ENCODE peak calls at places on chromosomes 11 and 22, in seven cellular contexts. O is stimulated activated CD8-positive, alpha-beta memory T cell treated with anti-CD3 and anti-CD28 coated beads, Interleukin-7, amount 100 ng/mL, for 1 hour; W is GM10248; A is LoVo; S is cardiac muscle cell; M is Calu3; L is PC-3. N is an unnamed sample.

GRCh38 chr22:32219030-32219429 is 14.2 kb upstream of the RFPL2 start:
- DNase-seq in O (no peak), W (no peak), A (no peak), S (no peak), M (no peak), L (no peak), N (no peak)

GRCh38 chr11:112977620-112978212 is 16.5 kb downstream of the NCAM1 start:
- DNase-seq in O (no peak), W (no peak), A (no peak), S (peak; percentile 92), M (no peak), L (no peak), N (peak; percentile 47)

GRCh38 chr11:71240865-71241691 is 11.3 kb downstream of the SHANK2 start:
- DNase-seq in O (no peak), W (no peak), A (no peak), S (peak; percentile 95), M (peak; percentile 71), L (no peak), N (peak; percentile 78)

GRCh38 chr11:126465573-126466287 is 110.2 kb downstream of the ST3GAL4 start:
- DNase-seq in O (no peak), W (no peak), A (no peak), S (no peak), M (no peak), L (no peak), N (no peak)

GRCh38 chr11:29530961-29531360 is 485.9 kb downstream of the KCNA4 start:
- DNase-seq in O (no peak), W (no peak), A (no peak), S (no peak), M (no peak), L (no peak), N (no peak)

GRCh38 chr11:16117989-16118810 is 238.1 kb downstream of the SOX6 start:
- DNase-seq in O (no peak), W (no peak), A (no peak), S (no peak), M (no peak), L (no peak), N (no peak)

GRCh38 chr11:83238111-83238510 is 44.6 kb downstream of the ANKRD42 start:
- DNase-seq in O (no peak), W (no peak), A (no peak), S (no peak), M (no peak), L (peak; percentile 25), N (no peak)

GRCh38 chr22:49996532-49997220 is 15.9 kb downstream of the IL17REL start:
- DNase-seq in O (no peak), W (peak; percentile 17), A (no peak), S (no peak), M (no peak), L (no peak), N (no peak)

GRCh38 chr11:47983464-47984397 is 3.4 kb downstream of the PTPRJ start:
- DNase-seq in O (no peak), W (no peak), A (no peak), S (peak; percentile 59), M (no peak), L (peak; percentile 67), N (peak; percentile 55)

GRCh38 chr22:24037851-24038765 is 27.0 kb downstream of the CABIN1 start:
- DNase-seq in O (no peak), W (no peak), A (no peak), S (no peak), M (no peak), L (no peak), N (no peak)

GRCh38 chr11:122178795-122179194 is 62.8 kb upstream of the BLID start:
- DNase-seq in O (no peak), W (no peak), A (no peak), S (peak; percentile 36), M (no peak), L (peak; percentile 52), N (no peak)

GRCh38 chr11:123654566-123655081 is at the start of gene SCN3B:
- DNase-seq in O (no peak), W (peak; percentile 44), A (peak; percentile 56), S (peak; percentile 71), M (peak; percentile 74), L (peak; percentile 74), N (peak; percentile 70)

GRCh38 chr11:78795862-78796261 is 221.2 kb upstream of the NARS2 start:
- DNase-seq in O (no peak), W (no peak), A (no peak), S (no peak), M (no peak), L (peak; percentile 80), N (peak; percentile 82)

GRCh38 chr11:73147771-73148681 is 5.9 kb upstream of the FCHSD2 start:
- DNase-seq in O (no peak), W (no peak), A (no peak), S (no peak), M (no peak), L (no peak), N (no peak)

GRCh38 chr11:67023957-67024353 is 1.0 kb downstream of the SYT12 start:
- DNase-seq in O (no peak), W (no peak), A (no peak), S (no peak), M (no peak), L (no peak), N (no peak)

GRCh38 chr11:44778200-44779100 is 51.7 kb downstream of the TSPAN18 start:
- DNase-seq in O (no peak), W (no peak), A (no peak), S (no peak), M (no peak), L (no peak), N (no peak)

GRCh38 chr11:2652362-2652761 is 47.4 kb downstream of the KCNQ1OT1 start:
- DNase-seq in O (no peak), W (no peak), A (no peak), S (no peak), M (no peak), L (no peak), N (no peak)

GRCh38 chr22:44249376-44250147 is 63.2 kb downstream of the SHISAL1 start:
- DNase-seq in O (no peak), W (no peak), A (no peak), S (no peak), M (no peak), L (no peak), N (no peak)

GRCh38 chr22:20783844-20784723 is 10.2 kb downstream of the SERPIND1 start:
- DNase-seq in O (peak; percentile 5), W (peak; percentile 79), A (peak; percentile 44), S (peak; percentile 76), M (peak; percentile 48), L (peak; percentile 68), N (peak; percentile 70)

GRCh38 chr11:45085657-45086501 is 60.6 kb upstream of the PRDM11 start:
- DNase-seq in O (no peak), W (no peak), A (no peak), S (no peak), M (no peak), L (no peak), N (no peak)

GRCh38 chr11:15757299-15757698 is 599.0 kb downstream of the SOX6 start:
- DNase-seq in O (no peak), W (no peak), A (no peak), S (no peak), M (no peak), L (no peak), N (no peak)

GRCh38 chr22:41781508-41781906 is 19.0 kb upstream of the CCDC134 start:
- DNase-seq in O (no peak), W (no peak), A (no peak), S (no peak), M (no peak), L (no peak), N (no peak)

GRCh38 chr11:96014234-96014633 is 90.3 kb upstream of the MTMR2 start:
- DNase-seq in O (no peak), W (peak; percentile 12), A (peak; percentile 32), S (peak; percentile 59), M (peak; percentile 20), L (peak; percentile 80), N (peak; percentile 65)

GRCh38 chr11:69524291-69524882 is 42.9 kb downstream of the LINC01488 start:
- DNase-seq in O (no peak), W (no peak), A (no peak), S (peak; percentile 37), M (peak; percentile 40), L (peak; percentile 26), N (peak; percentile 25)

GRCh38 chr22:36143066-36143815 is 17.3 kb downstream of the APOL3 start:
- DNase-seq in O (no peak), W (no peak), A (no peak), S (no peak), M (no peak), L (no peak), N (no peak)

GRCh38 chr11:73240190-73240781 is 22.2 kb downstream of the P2RY2 start:
- DNase-seq in O (no peak), W (no peak), A (no peak), S (peak; percentile 81), M (no peak), L (no peak), N (no peak)

GRCh38 chr11:16603890-16604783 is 134.3 kb upstream of the C11orf58 start:
- DNase-seq in O (no peak), W (peak; percentile 10), A (peak; percentile 20), S (peak; percentile 54), M (peak; percentile 51), L (no peak), N (peak; percentile 39)

GRCh38 chr11:27187848-27188621 is 147.4 kb downstream of the BBOX1 start:
- DNase-seq in O (no peak), W (no peak), A (peak; percentile 60), S (no peak), M (no peak), L (no peak), N (no peak)

GRCh38 chr22:31899661-31900060 is 44.7 kb upstream of the YWHAH start:
- DNase-seq in O (no peak), W (no peak), A (no peak), S (no peak), M (no peak), L (no peak), N (no peak)

GRCh38 chr11:70523384-70524095 is 125.2 kb downstream of the CTTN start:
- DNase-seq in O (no peak), W (no peak), A (no peak), S (no peak), M (no peak), L (no peak), N (no peak)

GRCh38 chr11:76179147-76179546 is 27.2 kb downstream of the WNT11 start:
- DNase-seq in O (no peak), W (no peak), A (no peak), S (no peak), M (no peak), L (no peak), N (no peak)

GRCh38 chr22:26952654-26953379 is 295.4 kb downstream of the MIAT start:
- DNase-seq in O (no peak), W (no peak), A (no peak), S (no peak), M (no peak), L (no peak), N (no peak)

N was measured in astrocyte of the spinal cord.